ENCODE peak calls at places on chromosomes 2 and 18, in six cellular contexts. J is B cell, R is right lobe of liver, A is fibroblast of lung, M is IMR-90, T is astrocyte. I is an unnamed sample.
A peak's percentile ranks its signal among the peaks of the same experiment; 100 is the strongest.

GRCh38 chr2:170715062-170715931 is at the start of gene SP5:
- DNase-seq in T (peak; percentile 42), R (peak; percentile 79), A (peak; percentile 57), J (peak; percentile 13), M (peak; percentile 29), I (no peak)

GRCh38 chr18:63025251-63025710 is 294.3 kb downstream of the BCL2 start:
- DNase-seq in M (no peak), A (no peak), R (no peak), T (no peak), J (no peak), I (no peak)

GRCh38 chr2:85188852-85189251 is 55.7 kb downstream of the TCF7L1 start:
- DNase-seq in A (peak; percentile 39), M (no peak), J (no peak), R (no peak), T (peak; percentile 27), I (no peak)

GRCh38 chr2:17815466-17816184 is 635 bp upstream of the MSGN1 start:
- DNase-seq in J (no peak), R (no peak), A (peak; percentile 15), T (no peak), M (no peak), I (no peak)

GRCh38 chr2:172342611-172343010 is 84.8 kb upstream of the ITGA6 start:
- DNase-seq in T (no peak), J (no peak), M (no peak), A (peak; percentile 40), R (no peak), I (no peak)

GRCh38 chr2:128377071-128377910 is 58.6 kb upstream of the HS6ST1 start:
- DNase-seq in M (no peak), T (no peak), A (no peak), R (peak; percentile 35), J (no peak), I (no peak)

GRCh38 chr18:12598181-12598921 is 59.6 kb downstream of the SPIRE1 start:
- DNase-seq in M (peak; percentile 57), T (peak; percentile 43), R (no peak), J (no peak), A (peak; percentile 61), I (no peak)

GRCh38 chr2:96157649-96158553 is 12.7 kb upstream of the DUSP2 start:
- DNase-seq in M (no peak), R (no peak), T (no peak), A (peak; percentile 17), J (peak; percentile 76), I (no peak)

GRCh38 chr18:13511961-13512572 is 214.3 kb downstream of the FAM210A start:
- DNase-seq in M (no peak), A (no peak), J (no peak), R (no peak), T (no peak), I (no peak)

GRCh38 chr2:37376421-37377186 is 32.2 kb downstream of the QPCT start:
- DNase-seq in T (peak; percentile 94), M (peak; percentile 94), A (peak; percentile 94), J (peak; percentile 73), R (no peak), I (no peak)

GRCh38 chr2:98828369-98828744 is 97.4 kb upstream of the MGAT4A start:
- DNase-seq in M (no peak), J (no peak), R (no peak), T (no peak), A (no peak), I (no peak)

GRCh38 chr18:8994603-8995002 is 107.9 kb upstream of the NDUFV2 start:
- DNase-seq in T (no peak), A (peak; percentile 51), M (no peak), J (no peak), R (no peak), I (no peak)

GRCh38 chr18:36468161-36468560 is 170.6 kb downstream of the FHOD3 start:
- DNase-seq in A (no peak), T (no peak), J (no peak), R (no peak), M (no peak), I (no peak)
- TF ChIP-seq CTCF in A (no peak), T (no peak), J (no peak), R (no peak), M (no peak), I (no peak)

GRCh38 chr18:26642461-26643348 is 94.4 kb upstream of the KCTD1 start:
- DNase-seq in J (no peak), T (no peak), M (no peak), A (no peak), R (no peak), I (no peak)
- TF ChIP-seq CTCF in J (no peak), T (no peak), M (no peak), A (no peak), R (no peak), I (no peak)

DNA sequence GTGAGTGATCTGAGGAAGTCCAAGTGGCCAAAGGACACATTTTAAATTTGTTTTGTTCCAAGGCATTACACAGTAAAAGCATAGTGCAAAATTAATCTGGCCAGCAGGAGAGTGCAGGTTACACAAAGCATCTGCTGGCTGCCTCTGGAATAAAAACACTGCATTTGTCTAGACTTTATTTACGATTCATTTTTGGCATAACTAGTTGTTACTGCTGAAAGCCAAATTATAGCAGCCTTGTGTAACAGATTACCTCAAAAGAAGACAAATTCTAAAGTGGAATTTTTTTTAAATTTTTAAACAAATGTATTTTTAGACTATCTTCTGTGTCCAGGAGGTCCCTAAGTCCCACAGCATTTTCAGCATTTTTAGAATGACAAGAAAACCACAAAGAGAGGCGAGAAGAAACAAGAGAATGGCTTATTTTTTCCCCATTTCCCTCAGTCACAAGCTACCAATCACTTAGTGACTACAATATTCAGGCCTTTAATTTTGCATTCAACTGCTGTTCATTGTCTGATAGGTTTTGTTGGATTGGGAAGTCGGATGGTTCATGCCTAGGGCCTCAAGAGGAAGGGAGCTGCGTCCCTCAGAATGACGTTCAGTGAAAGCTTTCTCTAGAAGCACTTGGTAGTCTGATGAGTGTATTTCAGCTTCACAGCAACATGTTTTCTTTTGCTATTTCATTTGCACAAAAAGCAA is 46.0 kb downstream of the TMEFF2 start:
- DNase-seq in M (peak; percentile 49), R (no peak), J (no peak), A (peak; percentile 91), T (peak; percentile 90), I (no peak)
- TF ChIP-seq CTCF in M (no peak), R (no peak), J (no peak), A (peak; percentile 3), T (peak; percentile 22), I (no peak)

GRCh38 chr2:75102011-75102410 is 97.3 kb downstream of the TACR1 start:
- DNase-seq in M (no peak), J (no peak), R (no peak), T (peak; percentile 10), A (peak; percentile 26), I (no peak)

GRCh38 chr2:75100691-75101236 is 98.6 kb downstream of the TACR1 start:
- DNase-seq in A (peak; percentile 80), R (no peak), T (peak; percentile 82), J (no peak), M (no peak), I (no peak)

GRCh38 chr2:75099521-75099922 is 99.8 kb downstream of the TACR1 start:
- DNase-seq in A (peak; percentile 44), R (no peak), M (no peak), T (peak; percentile 31), J (no peak), I (no peak)

GRCh38 chr2:75100011-75100680 is 99.2 kb downstream of the TACR1 start:
- DNase-seq in M (peak; percentile 67), R (no peak), A (peak; percentile 96), T (peak; percentile 96), J (no peak), I (no peak)

DNA sequence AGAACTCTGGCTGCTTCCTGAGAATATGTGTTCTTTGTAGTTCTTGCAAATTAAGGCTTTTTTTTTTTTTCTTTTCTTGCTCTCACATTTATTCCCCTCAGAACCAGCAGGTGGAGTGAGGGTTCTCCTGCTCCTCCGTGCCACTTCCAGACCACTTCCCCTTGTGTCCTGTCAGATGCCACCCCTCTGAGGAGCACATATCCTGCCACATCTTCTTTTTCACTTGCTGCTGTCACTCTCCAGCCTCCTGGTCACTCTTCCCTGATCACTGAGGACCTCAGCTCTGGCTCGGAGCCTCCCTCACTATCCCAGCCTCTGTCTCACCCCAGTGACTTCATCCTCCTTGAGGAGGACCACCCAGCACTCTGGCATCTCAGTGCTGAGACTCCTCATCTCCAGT is 100.5 kb downstream of the TACR1 start:
- DNase-seq in M (peak; percentile 31), J (peak; percentile 4), A (peak; percentile 42), R (no peak), T (peak; percentile 24), I (no peak)
- TF ChIP-seq CTCF in M (peak; percentile 48), J (no peak), A (peak; percentile 36), R (peak; percentile 38), T (peak; percentile 27), I (no peak)